ENCODE peak calls at places on chromosomes 1 and 21, in eight cellular contexts. K is GM10248; C is DND-41; J is HuH-7.5; W is NCI-H146; Q is NCI-H2081; V is activated CD8-positive, alpha-beta memory T cell treated with anti-CD3 and anti-CD28 coated beads, Interleukin-2, amount 50 U/mL, for 48 hours; X is K562. N is an unnamed sample.

GRCh38 chr1:201554789-201555592 is 16.1 kb downstream of the NAV1 start:
- DNase-seq in K (no peak), C (no peak), J (no peak), W (peak), Q (no peak), V (no peak), X (no peak), N (no peak)

GRCh38 chr1:10724052-10724494 is 72.4 kb downstream of the CASZ1 start:
- DNase-seq in K (no peak), C (no peak), J (peak), W (no peak), Q (peak), V (no peak), X (no peak), N (no peak)

GRCh38 chr1:218693584-218693983 is 348.4 kb downstream of the TGFB2 start:
- DNase-seq in K (no peak), C (no peak), J (no peak), W (no peak), Q (no peak), V (no peak), X (no peak), N (no peak)

GRCh38 chr1:60984066-60984799 is 98.1 kb upstream of the NFIA start:
- DNase-seq in K (no peak), C (no peak), J (no peak), W (no peak), Q (no peak), V (no peak), X (peak), N (no peak)

GRCh38 chr1:180945151-180945550 is 32.5 kb downstream of the KIAA1614 start:
- DNase-seq in K (no peak), C (peak), J (no peak), W (no peak), Q (no peak), V (no peak), X (no peak), N (no peak)

GRCh38 chr1:241266121-241266520 is 90.9 kb downstream of the RGS7 start:
- DNase-seq in K (no peak), C (no peak), J (no peak), W (peak), Q (no peak), V (no peak), X (no peak), N (no peak)

GRCh38 chr1:243488459-243489163 is 232.8 kb downstream of the SDCCAG8 start:
- DNase-seq in K (no peak), C (no peak), J (no peak), W (no peak), Q (no peak), V (no peak), X (no peak), N (no peak)

GRCh38 chr21:41742073-41742875 is 24.6 kb downstream of the RIPK4 start:
- DNase-seq in K (no peak), C (no peak), J (no peak), W (no peak), Q (no peak), V (no peak), X (no peak), N (no peak)

GRCh38 chr1:94707321-94708298 is 112.5 kb upstream of the SLC44A3 start:
- DNase-seq in K (no peak), C (no peak), J (no peak), W (no peak), Q (no peak), V (no peak), X (no peak), N (no peak)

GRCh38 chr1:150558761-150559626 is 9.8 kb downstream of the ADAMTSL4 start:
- DNase-seq in K (no peak), C (no peak), J (no peak), W (no peak), Q (no peak), V (no peak), X (no peak), N (no peak)

GRCh38 chr1:160410412-160411005 is 10.1 kb downstream of the VANGL2 start:
- DNase-seq in K (no peak), C (no peak), J (no peak), W (peak), Q (no peak), V (no peak), X (no peak), N (no peak)

GRCh38 chr1:85047472-85048295 is 616 bp downstream of the MCOLN3 start:
- DNase-seq in K (peak), C (no peak), J (peak), W (peak), Q (peak), V (no peak), X (no peak), N (peak)

GRCh38 chr1:212671342-212672031 is 28.2 kb downstream of the BATF3 start:
- DNase-seq in K (no peak), C (peak), J (no peak), W (peak), Q (peak), V (no peak), X (no peak), N (no peak)